ENCODE peak calls at places on chromosomes 1 and 21, in eight cellular contexts. H is GM23248, S is Karpas-422, C is mammary epithelial cell, G is GM23338, B is GM12878, D is HCT116, F is IMR-90. P is an unnamed sample.

GRCh38 chr1:21696931-21697330 is 27.8 kb upstream of the RAP1GAP start:
- DNase-seq in H (no peak), S (no peak), C (no peak), G (no peak), B (no peak), D (no peak), F (peak; percentile 85), P (peak; percentile 13)

GRCh38 chr1:93625582-93626327 is 55.9 kb downstream of the BCAR3 start:
- DNase-seq in H (peak; percentile 89), S (no peak), C (peak; percentile 37), G (no peak), B (no peak), D (no peak), F (peak; percentile 93), P (peak; percentile 73)

GRCh38 chr1:55534565-55535091 is 319.5 kb upstream of the USP24 start:
- DNase-seq in H (no peak), S (no peak), C (no peak), G (no peak), B (no peak), D (no peak), F (no peak), P (no peak)

GRCh38 chr21:35615325-35615724 is 445.0 kb downstream of the SETD4 start:
- DNase-seq in H (no peak), S (no peak), C (no peak), G (no peak), B (no peak), D (no peak), F (no peak), P (no peak)

GRCh38 chr1:65423884-65424655 is 3.6 kb downstream of the LEPR start:
- DNase-seq in H (peak; percentile 92), S (no peak), C (peak; percentile 95), G (no peak), B (peak; percentile 40), D (peak; percentile 70), F (peak; percentile 88), P (peak; percentile 87)

GRCh38 chr1:9343269-9343668 is 50.6 kb downstream of the SPSB1 start:
- DNase-seq in H (no peak), S (no peak), C (no peak), G (no peak), B (no peak), D (no peak), F (no peak), P (no peak)

GRCh38 chr1:47894718-47895393 is 102.3 kb downstream of the TRABD2B start:
- DNase-seq in H (peak; percentile 80), S (no peak), C (peak; percentile 90), G (peak; percentile 55), B (no peak), D (no peak), F (peak; percentile 4), P (peak; percentile 11)

GRCh38 chr1:56301791-56302190 is 277.6 kb downstream of the PLPP3 start:
- DNase-seq in H (peak; percentile 67), S (no peak), C (no peak), G (no peak), B (no peak), D (no peak), F (peak; percentile 95), P (peak; percentile 89)

GRCh38 chr1:115275216-115275615 is 62.8 kb downstream of the NGF start:
- DNase-seq in H (no peak), S (peak; percentile 69), C (no peak), G (peak; percentile 60), B (no peak), D (peak; percentile 7), F (peak; percentile 30), P (peak; percentile 11)

GRCh38 chr1:231512147-231512698 is 16.2 kb upstream of the TSNAX start:
- DNase-seq in H (peak; percentile 90), S (no peak), C (peak; percentile 96), G (no peak), B (peak; percentile 20), D (peak; percentile 84), F (peak; percentile 54), P (peak; percentile 26)

GRCh38 chr1:37244083-37244480 is 209.8 kb upstream of the GRIK3 start:
- DNase-seq in H (no peak), S (no peak), C (no peak), G (no peak), B (no peak), D (no peak), F (no peak), P (no peak)

GRCh38 chr21:46226146-46226545 is 2.4 kb downstream of the LSS start:
- DNase-seq in H (peak; percentile 10), S (no peak), C (peak; percentile 33), G (no peak), B (no peak), D (no peak), F (peak; percentile 19), P (peak; percentile 54)

GRCh38 chr1:217453816-217454215 is 177.1 kb downstream of the GPATCH2 start:
- DNase-seq in H (no peak), S (no peak), C (no peak), G (peak; percentile 5), B (no peak), D (no peak), F (no peak), P (peak; percentile 23)

GRCh38 chr1:94623560-94624148 is 82.1 kb upstream of the F3 start:
- DNase-seq in H (no peak), S (no peak), C (peak; percentile 45), G (peak; percentile 55), B (no peak), D (no peak), F (no peak), P (peak; percentile 70)

GRCh38 chr1:201275266-201275666 is 8.0 kb upstream of the PKP1 start:
- DNase-seq in H (peak; percentile 98), S (no peak), C (peak; percentile 100), G (no peak), B (no peak), D (peak; percentile 79), F (peak; percentile 43), P (no peak)

GRCh38 chr1:169312084-169312954 is 55.3 kb downstream of the NME7 start:
- DNase-seq in H (peak; percentile 97), S (peak; percentile 40), C (peak; percentile 96), G (no peak), B (peak; percentile 9), D (peak; percentile 90), F (peak; percentile 98), P (peak; percentile 97)

GRCh38 chr1:93051961-93052360 is 27.1 kb upstream of the MTF2 start:
- DNase-seq in H (peak; percentile 30), S (no peak), C (no peak), G (no peak), B (no peak), D (no peak), F (no peak), P (no peak)

GRCh38 chr1:182671779-182672486 is 12.5 kb downstream of the RGS8 start:
- DNase-seq in H (no peak), S (peak; percentile 77), C (no peak), G (no peak), B (no peak), D (no peak), F (no peak), P (no peak)

GRCh38 chr1:182340233-182341058 is 51.1 kb downstream of the GLUL start:
- DNase-seq in H (peak; percentile 78), S (no peak), C (no peak), G (no peak), B (no peak), D (no peak), F (no peak), P (peak; percentile 6)

GRCh38 chr1:143698016-143698415 is 273.8 kb downstream of the FAM72C start:
- DNase-seq in H (peak; percentile 5), S (peak; percentile 87), C (no peak), G (peak; percentile 71), B (no peak), D (peak; percentile 56), F (no peak), P (no peak)
- H3K27me3 ChIP-seq in H (no peaks in the 10 kb centered on the region), S (no peaks in the 10 kb centered on the region), C (peaks cover 2% of the 10 kb centered on the region), G (peaks cover 51% of the 10 kb centered on the region), B (no peaks in the 10 kb centered on the region), D (no peaks in the 10 kb centered on the region), F (peaks cover 17% of the 10 kb centered on the region), P (peaks cover 69% of the 10 kb centered on the region)

DNA sequence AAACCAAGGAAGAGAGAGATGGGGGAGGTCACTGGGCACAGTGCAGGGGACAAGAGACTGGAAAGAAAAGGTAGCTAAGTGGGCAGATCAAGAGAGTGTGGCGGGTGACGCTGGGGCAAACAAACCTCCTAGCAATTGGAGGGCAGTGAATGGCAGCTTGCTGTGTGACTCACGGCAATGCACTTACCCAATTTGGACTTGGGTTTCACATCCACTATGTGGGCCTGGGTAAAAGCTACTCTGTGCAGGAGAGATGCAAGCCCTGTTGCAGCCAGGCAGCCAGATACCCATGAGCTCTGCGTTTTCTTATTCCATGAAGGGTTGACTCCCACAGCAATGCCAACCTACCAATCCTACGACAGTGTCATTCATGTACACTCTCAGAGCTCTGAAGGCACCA is 9.5 kb downstream of the PLXNA2 start:
- DNase-seq in H (no peak), S (no peak), C (no peak), G (no peak), B (no peak), D (no peak), F (no peak), P (no peak)
- H3K4me1 ChIP-seq in H (peaks cover 30% of the 10 kb centered on the region), S (no peaks in the 10 kb centered on the region), C (peaks cover 46% of the 10 kb centered on the region), G (peaks cover 39% of the 10 kb centered on the region), B (peaks cover 17% of the 10 kb centered on the region), D (no peaks in the 10 kb centered on the region), F (peaks cover 39% of the 10 kb centered on the region), P (peaks cover 47% of the 10 kb centered on the region)

DNA sequence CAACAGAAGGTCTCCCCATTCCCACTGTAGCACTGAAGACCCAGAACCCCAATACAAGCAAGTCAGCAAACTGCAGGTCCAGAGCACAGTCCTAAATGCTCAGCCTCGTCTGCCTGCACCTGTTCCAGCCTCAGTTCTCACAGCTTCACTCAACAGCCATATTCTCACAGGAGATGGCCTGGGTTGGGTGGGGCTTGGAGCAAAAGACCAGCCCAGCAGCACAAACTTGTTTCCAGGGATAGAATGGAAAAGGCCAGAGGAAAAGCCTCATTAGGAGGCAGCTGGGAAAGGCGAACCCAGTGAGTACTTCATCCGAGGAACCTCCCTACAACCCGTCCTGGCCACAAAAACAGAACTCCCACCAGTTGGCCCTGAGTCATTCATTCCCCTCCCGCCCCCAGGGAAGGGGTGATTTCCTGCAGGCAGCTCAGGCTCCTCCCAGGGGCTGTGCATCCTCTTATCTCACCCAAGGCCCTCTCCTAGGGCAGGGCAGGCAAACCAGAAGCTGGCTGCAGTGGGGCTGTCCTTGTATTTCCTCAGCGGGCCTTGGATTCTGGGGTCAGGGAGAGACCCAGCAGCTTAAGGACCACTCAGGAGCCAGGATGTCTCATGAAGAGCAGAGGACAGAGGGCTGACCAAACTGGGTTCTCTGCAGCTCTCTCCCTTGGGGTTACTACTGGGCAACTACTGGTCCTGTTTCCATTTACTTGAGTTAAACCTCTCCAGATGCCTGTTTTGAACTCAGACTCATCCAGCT is 7.4 kb upstream of the MPL start:
- DNase-seq in H (peak; percentile 86), S (no peak), C (peak; percentile 55), G (peak; percentile 28), B (no peak), D (no peak), F (peak; percentile 87), P (peak; percentile 72)
- H3K4me2 ChIP-seq in H (peak overlapping the region; percentile 31), S (no peak overlapping the region), C (no peak overlapping the region), G (no peak overlapping the region), B (no peak overlapping the region), D (peak overlapping the region; percentile 54), F (no peak overlapping the region), P (no peak overlapping the region)

GRCh38 chr1:156670791-156671190 is 6.4 kb downstream of the NES start:
- DNase-seq in H (no peak), S (no peak), C (no peak), G (no peak), B (no peak), D (no peak), F (no peak), P (no peak)
- H3K27me3 ChIP-seq in H (no peaks in the 10 kb centered on the region), S (no peaks in the 10 kb centered on the region), C (peaks cover 11% of the 10 kb centered on the region), G (peaks cover 5% of the 10 kb centered on the region), B (peaks cover 8% of the 10 kb centered on the region), D (no peaks in the 10 kb centered on the region), F (no peaks in the 10 kb centered on the region), P (no peaks in the 10 kb centered on the region)

P was measured in mesenchymal stem cell.